ENCODE peak calls at places on chromosomes 12 and 14, in four cellular contexts. M is cerebellar cortex, U is heart right ventricle, B is brain microvascular endothelial cell. I is an unnamed sample.

GRCh38 chr12:24943947-24944597 is 4.8 kb downstream of the BCAT1 start:
- DNase-seq in M (no peak), B (no peak), U (no peak), I (peak)

GRCh38 chr12:80622271-80622670 is 85.2 kb upstream of the MYF6 start:
- DNase-seq in B (no peak), M (no peak), U (no peak), I (peak)

GRCh38 chr14:35406811-35407630 is 2.5 kb upstream of the NFKBIA start:
- DNase-seq in M (peak), B (peak), U (peak), I (peak)

GRCh38 chr12:11513288-11513687 is 117.9 kb upstream of the PRB2 start:
- DNase-seq in B (peak), M (peak), U (no peak), I (no peak)

GRCh38 chr12:10395390-10395998 is 5.7 kb upstream of the KLRK1 start:
- DNase-seq in U (peak), B (peak), M (peak), I (peak)

GRCh38 chr12:14955876-14956811 is 5.3 kb downstream of the ARHGDIB start:
- DNase-seq in B (no peak), U (no peak), M (no peak), I (no peak)

GRCh38 chr14:39351708-39352107 is 80.5 kb downstream of the FBXO33 start:
- DNase-seq in M (no peak), B (no peak), U (no peak), I (peak)

GRCh38 chr12:92133795-92134637 is 11.6 kb downstream of the BTG1 start:
- DNase-seq in B (no peak), U (no peak), M (peak), I (no peak)

GRCh38 chr14:102215071-102215470 is 75.4 kb downstream of the WDR20 start:
- DNase-seq in B (no peak), U (no peak), M (peak), I (peak)

GRCh38 chr14:36604757-36605505 is 22.5 kb upstream of the NKX2-8 start:
- DNase-seq in M (peak), U (peak), B (peak), I (peak)

GRCh38 chr14:105857816-105858675 is 331.7 kb downstream of the TMEM121 start:
- DNase-seq in M (no peak), B (no peak), U (no peak), I (no peak)

GRCh38 chr12:96907681-96908163 is 665 bp downstream of the NEDD1 start:
- DNase-seq in U (peak), B (peak), M (peak), I (peak)